ENCODE peak calls at places on chromosomes 3 and 15, in nine cellular contexts. J, E, F, O, V, B, Z, L and Q are unnamed samples. For H3K4me1, the result is how much of the 10 kb centered on the place peaks cover.

GRCh38 chr15:31327674-31328424 is 1.2 kb downstream of the KLF13 start:
- DNase-seq in J (peak), E (peak), F (peak), O (peak), V (peak), B (no peak), Z (peak), L (peak), Q (peak)

GRCh38 chr3:120163023-120163422 is 68.8 kb upstream of the GSK3B start:
- DNase-seq in J (no peak), E (peak), F (no peak), O (no peak), V (no peak), B (no peak), Z (no peak), L (no peak), Q (no peak)

GRCh38 chr3:58646503-58646902 is 20.1 kb downstream of the FAM3D start:
- DNase-seq in J (no peak), E (no peak), F (no peak), O (no peak), V (no peak), B (no peak), Z (no peak), L (peak), Q (no peak)

GRCh38 chr3:184426691-184427141 is 46.9 kb downstream of the CHRD start:
- DNase-seq in J (no peak), E (no peak), F (peak), O (no peak), V (no peak), B (no peak), Z (no peak), L (no peak), Q (no peak)

GRCh38 chr3:18027161-18027939 is 284.9 kb upstream of the TBC1D5 start:
- DNase-seq in J (no peak), E (no peak), F (no peak), O (no peak), V (no peak), B (no peak), Z (peak), L (peak), Q (no peak)

GRCh38 chr3:63141-63845 is 133.3 kb upstream of the CHL1 start:
- DNase-seq in J (no peak), E (peak), F (no peak), O (no peak), V (no peak), B (no peak), Z (no peak), L (no peak), Q (no peak)

GRCh38 chr15:63244399-63244798 is 33.0 kb upstream of the APH1B start:
- DNase-seq in J (no peak), E (no peak), F (no peak), O (no peak), V (no peak), B (no peak), Z (peak), L (peak), Q (no peak)

GRCh38 chr3:157369712-157370447 is 66.8 kb upstream of the PTX3 start:
- DNase-seq in J (no peak), E (no peak), F (no peak), O (no peak), V (no peak), B (no peak), Z (peak), L (no peak), Q (no peak)

GRCh38 chr3:48120223-48120622 is 68.0 kb downstream of the CDC25A start:
- DNase-seq in J (no peak), E (no peak), F (no peak), O (no peak), V (no peak), B (no peak), Z (no peak), L (no peak), Q (no peak)

GRCh38 chr3:169861871-169862270 is 7.9 kb downstream of the LRRC31 start:
- DNase-seq in J (no peak), E (no peak), F (no peak), O (no peak), V (no peak), B (no peak), Z (no peak), L (no peak), Q (no peak)

GRCh38 chr3:183151716-183152385 is 10.7 kb downstream of the LAMP3 start:
- DNase-seq in J (no peak), E (no peak), F (no peak), O (no peak), V (no peak), B (no peak), Z (no peak), L (no peak), Q (no peak)

GRCh38 chr3:11825271-11825670 is 21.4 kb downstream of the TAMM41 start:
- DNase-seq in J (no peak), E (no peak), F (no peak), O (no peak), V (no peak), B (no peak), Z (no peak), L (no peak), Q (no peak)

GRCh38 chr3:150090006-150090405 is 119.3 kb upstream of the PFN2 start:
- DNase-seq in J (no peak), E (no peak), F (no peak), O (no peak), V (no peak), B (no peak), Z (no peak), L (peak), Q (no peak)

GRCh38 chr3:169954142-169954756 is 12.4 kb upstream of the SEC62 start:
- DNase-seq in J (no peak), E (no peak), F (no peak), O (no peak), V (no peak), B (no peak), Z (no peak), L (no peak), Q (no peak)

GRCh38 chr3:158731938-158732855 is at the start of gene RARRES1:
- DNase-seq in J (peak), E (no peak), F (peak), O (peak), V (peak), B (no peak), Z (peak), L (peak), Q (no peak)

GRCh38 chr3:112482675-112483074 is 16.6 kb downstream of the BTLA start:
- DNase-seq in J (no peak), E (no peak), F (no peak), O (no peak), V (no peak), B (no peak), Z (no peak), L (no peak), Q (no peak)

DNA sequence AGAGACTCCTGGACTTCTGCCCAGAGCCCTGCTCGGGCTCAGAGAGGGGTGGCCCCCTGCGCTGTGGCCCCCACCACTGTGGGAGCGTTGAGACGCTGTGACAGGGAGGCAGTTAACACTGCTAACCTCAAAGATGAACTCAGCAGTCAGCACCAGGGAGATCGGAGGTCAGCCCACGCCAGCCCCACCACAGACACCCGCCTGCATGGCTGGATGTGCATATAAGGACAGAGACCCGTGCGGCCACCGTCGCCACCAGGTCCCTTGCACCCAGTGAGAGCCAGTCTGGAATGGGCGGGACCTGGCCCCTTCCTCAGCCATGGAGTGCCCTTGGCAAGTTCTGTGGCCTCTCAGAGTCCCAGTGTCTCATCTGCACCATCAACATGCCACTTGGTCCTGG is 48.5 kb upstream of the FURIN start:
- DNase-seq in J (no peak), E (no peak), F (no peak), O (no peak), V (no peak), B (no peak), Z (no peak), L (no peak), Q (no peak)
- H3K27ac ChIP-seq in J (no peak), E (no peak), F (no peak), O (no peak), V (no peak), B (no peak), Z (no peak), L (no peak), Q (no peak)

DNA sequence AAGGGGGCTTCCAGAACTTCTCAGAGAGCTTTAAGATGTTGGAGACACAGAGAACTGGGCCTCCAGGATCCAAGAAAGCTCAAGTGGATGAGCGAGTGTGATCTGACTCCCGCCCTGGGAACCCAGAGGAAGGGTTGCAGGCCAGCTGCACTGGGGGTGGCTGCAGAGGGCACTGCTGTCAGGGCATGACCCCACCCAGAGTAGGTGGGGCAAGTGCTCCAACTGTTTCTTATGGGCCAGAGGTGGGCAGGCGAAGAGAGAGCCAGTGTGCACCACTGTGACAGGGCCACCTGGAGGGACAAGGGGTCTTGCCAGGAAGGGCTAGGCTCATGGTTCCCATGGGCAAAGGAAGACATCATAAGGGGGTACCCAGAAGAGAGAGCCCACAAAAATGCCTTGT is 48.8 kb downstream of the EXOG start:
- DNase-seq in J (no peak), E (no peak), F (no peak), O (no peak), V (no peak), B (no peak), Z (no peak), L (no peak), Q (no peak)
- H3K4me1 ChIP-seq in J (under half), E (under half), F (under half), O (under half), V (under half), B (under half), Z (under half), L (under half), Q (under half)

DNA sequence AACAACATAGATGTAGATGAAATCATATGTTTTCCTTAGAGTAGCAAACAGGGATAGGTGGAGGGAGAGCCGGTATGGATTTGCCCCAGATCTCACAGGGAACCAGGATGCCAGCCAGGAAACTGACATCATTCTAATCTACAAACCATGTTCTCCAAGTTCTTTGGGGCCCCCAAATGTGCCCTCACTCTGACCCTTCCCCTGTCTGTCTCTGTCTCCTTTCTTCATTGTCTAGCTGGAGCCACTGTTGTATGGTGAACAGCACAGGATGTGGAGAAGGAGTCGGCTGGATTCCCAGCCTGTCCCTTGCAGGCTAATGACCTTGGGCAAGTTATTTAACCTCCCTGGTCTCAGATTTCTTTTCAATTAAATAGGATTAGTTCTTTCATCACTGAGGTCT is 962 bp downstream of the ATP13A5 start:
- DNase-seq in J (no peak), E (no peak), F (no peak), O (no peak), V (no peak), B (no peak), Z (no peak), L (no peak), Q (no peak)
- H3K27ac ChIP-seq in J (no peak), E (no peak), F (no peak), O (no peak), V (no peak), B (no peak), Z (no peak), L (no peak), Q (no peak)

GRCh38 chr15:65087873-65088642 is 11.5 kb downstream of the KBTBD13 start:
- DNase-seq in J (no peak), E (no peak), F (peak), O (no peak), V (no peak), B (peak), Z (no peak), L (peak), Q (no peak)
- H3K4me1 ChIP-seq in J (under half), E (half or more), F (half or more), O (under half), V (under half), B (half or more), Z (under half), L (under half), Q (under half)

GRCh38 chr3:100864471-100865268 is 128.6 kb downstream of the ABI3BP start:
- DNase-seq in J (no peak), E (no peak), F (no peak), O (no peak), V (no peak), B (no peak), Z (no peak), L (no peak), Q (no peak)

GRCh38 chr3:100868894-100869293 is 124.3 kb downstream of the ABI3BP start:
- DNase-seq in J (no peak), E (no peak), F (no peak), O (no peak), V (no peak), B (no peak), Z (no peak), L (no peak), Q (no peak)

GRCh38 chr3:100869787-100870186 is 123.4 kb downstream of the ABI3BP start:
- DNase-seq in J (no peak), E (no peak), F (no peak), O (no peak), V (no peak), B (no peak), Z (peak), L (peak), Q (no peak)

GRCh38 chr3:100871307-100871706 is 121.9 kb downstream of the ABI3BP start:
- DNase-seq in J (no peak), E (no peak), F (no peak), O (no peak), V (no peak), B (no peak), Z (no peak), L (no peak), Q (no peak)

DNA sequence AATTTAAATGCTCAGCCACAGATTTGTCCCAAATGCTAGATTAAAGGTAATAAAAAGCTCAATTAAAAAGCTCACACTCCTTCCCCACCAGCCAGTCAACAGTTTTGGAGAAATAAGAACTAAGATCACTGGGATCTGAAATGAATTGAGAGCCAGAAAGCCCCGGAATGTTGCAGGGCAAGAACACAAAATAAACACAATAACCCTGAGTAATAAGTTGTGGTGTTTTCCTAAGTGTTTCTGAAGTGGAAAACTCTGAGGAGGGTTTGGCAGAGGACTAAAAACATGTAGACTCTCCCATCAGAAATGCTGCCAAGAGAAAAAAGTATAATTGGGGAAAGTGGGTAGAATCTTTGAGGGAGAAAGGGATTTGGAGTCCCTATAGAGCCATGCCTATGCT is 127.8 kb downstream of the ABI3BP start:
- DNase-seq in J (no peak), E (no peak), F (no peak), O (no peak), V (no peak), B (no peak), Z (no peak), L (no peak), Q (no peak)
- H3K27ac ChIP-seq in J (no peak), E (no peak), F (peak), O (no peak), V (no peak), B (no peak), Z (no peak), L (no peak), Q (no peak)

DNA sequence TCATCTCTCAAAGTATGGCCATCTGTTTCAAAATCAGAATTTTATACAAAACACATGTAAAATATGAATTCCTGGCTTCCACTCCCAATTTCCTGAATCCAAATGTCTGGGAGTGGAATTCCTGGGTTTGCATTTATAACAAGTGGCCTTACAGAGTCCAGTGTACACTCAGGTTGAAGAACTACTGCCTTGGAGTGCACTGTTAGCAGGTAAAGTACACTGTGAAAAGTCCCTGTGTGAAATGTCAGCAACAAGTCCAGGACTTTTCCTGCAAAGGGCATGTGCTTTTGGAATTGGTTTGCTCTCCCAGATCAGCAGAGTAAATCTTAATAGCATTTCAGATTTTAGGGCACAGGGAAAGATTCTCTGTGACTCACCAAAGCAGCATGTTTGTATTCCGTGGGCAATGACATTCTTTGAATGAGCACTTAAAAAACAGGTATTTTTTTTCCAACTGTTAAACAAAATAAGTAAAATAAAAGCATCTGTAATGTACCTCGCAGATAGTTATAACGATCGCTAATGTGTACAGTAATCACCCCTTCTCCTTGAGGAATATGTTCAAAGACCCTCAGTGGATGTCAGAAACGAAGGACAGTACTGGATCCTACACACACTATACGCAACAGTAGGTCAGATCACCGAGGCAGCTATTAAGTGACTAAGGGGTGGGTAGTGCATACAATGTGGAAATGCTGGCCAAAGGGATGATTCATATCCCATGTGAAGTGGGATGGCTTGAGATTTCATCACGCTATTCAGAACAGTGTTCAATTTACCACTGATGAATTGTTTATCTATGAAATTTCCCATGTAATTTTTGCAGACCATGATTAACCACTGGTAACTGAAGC is 1.9 kb upstream of the CLDN16 start:
- DNase-seq in J (no peak), E (peak), F (no peak), O (no peak), V (no peak), B (no peak), Z (peak), L (peak), Q (no peak)
- H3K4me1 ChIP-seq in J (under half), E (under half), F (under half), O (under half), V (under half), B (under half), Z (under half), L (under half), Q (under half)

GRCh38 chr15:99109555-99110021 is 4.7 kb downstream of the SYNM start:
- DNase-seq in J (no peak), E (no peak), F (no peak), O (no peak), V (no peak), B (no peak), Z (no peak), L (no peak), Q (no peak)
- H3K27ac ChIP-seq in J (peak), E (no peak), F (peak), O (no peak), V (no peak), B (peak), Z (peak), L (no peak), Q (no peak)

GRCh38 chr15:82570721-82571519 is 30.7 kb upstream of the RPS17 start:
- DNase-seq in J (no peak), E (no peak), F (no peak), O (no peak), V (no peak), B (no peak), Z (peak), L (peak), Q (no peak)
- H3K4me1 ChIP-seq in J (under half), E (under half), F (under half), O (under half), V (under half), B (under half), Z (under half), L (under half), Q (under half)

GRCh38 chr15:58260186-58260910 is 122.2 kb downstream of the AQP9 start:
- DNase-seq in J (no peak), E (no peak), F (no peak), O (no peak), V (no peak), B (no peak), Z (no peak), L (peak), Q (no peak)
- H3K27ac ChIP-seq in J (no peak), E (no peak), F (no peak), O (no peak), V (no peak), B (no peak), Z (no peak), L (no peak), Q (no peak)